ENCODE peak calls at places on chromosomes 1 and 21, in seven cellular contexts. E is AG04450, D is HFF-Myc, S is AG09309, P is fibroblast of mammary gland, B is keratinocyte, G is astrocyte of the cerebellum. A is an unnamed sample.

GRCh38 chr1:9406111-9406510 is 113.4 kb downstream of the SPSB1 start:
- DNase-seq in P (no peak), D (no peak), E (no peak), B (no peak), S (no peak), G (no peak), A (no peak)

GRCh38 chr1:21936366-21937031 is 611 bp downstream of the HSPG2 start:
- DNase-seq in B (no peak), S (no peak), D (no peak), P (no peak), G (no peak), E (no peak), A (no peak)

GRCh38 chr1:225945564-225945963 is 4.5 kb upstream of the LEFTY2 start:
- DNase-seq in P (no peak), E (no peak), S (no peak), D (no peak), B (no peak), G (no peak), A (peak)

GRCh38 chr1:229344937-229345684 is 2.3 kb upstream of the CCSAP start:
- DNase-seq in S (no peak), E (no peak), D (no peak), G (no peak), P (no peak), B (no peak), A (no peak)

GRCh38 chr1:16012590-16013219 is 5.1 kb downstream of the HSPB7 start:
- DNase-seq in B (no peak), E (no peak), P (no peak), S (no peak), G (peak), D (no peak), A (peak)

GRCh38 chr1:59952065-59952464 is 25.5 kb upstream of the CYP2J2 start:
- DNase-seq in D (no peak), B (no peak), E (no peak), P (peak), S (no peak), G (no peak), A (peak)

GRCh38 chr1:183996396-183996795 is 41.1 kb downstream of the COLGALT2 start:
- DNase-seq in D (no peak), G (no peak), B (no peak), E (no peak), P (no peak), S (no peak), A (no peak)

GRCh38 chr1:172977296-172978027 is 73.3 kb downstream of the TNFSF18 start:
- DNase-seq in E (no peak), D (no peak), G (no peak), B (no peak), S (no peak), P (peak), A (peak)

GRCh38 chr1:46246548-46247432 is 773 bp upstream of the RAD54L start:
- DNase-seq in B (no peak), S (no peak), G (peak), E (no peak), P (peak), D (no peak), A (peak)

GRCh38 chr1:160284220-160284781 is 632 bp downstream of the PEX19 start:
- DNase-seq in D (no peak), P (peak), B (no peak), E (peak), G (no peak), S (no peak), A (peak)

GRCh38 chr1:193525411-193525810 is 339.0 kb upstream of the B3GALT2 start:
- DNase-seq in S (no peak), B (no peak), D (no peak), G (no peak), E (no peak), P (no peak), A (no peak)

GRCh38 chr1:183806086-183806485 is 1.2 kb downstream of the RGL1 start:
- DNase-seq in P (peak), E (no peak), S (no peak), G (peak), D (no peak), B (no peak), A (peak)

DNA sequence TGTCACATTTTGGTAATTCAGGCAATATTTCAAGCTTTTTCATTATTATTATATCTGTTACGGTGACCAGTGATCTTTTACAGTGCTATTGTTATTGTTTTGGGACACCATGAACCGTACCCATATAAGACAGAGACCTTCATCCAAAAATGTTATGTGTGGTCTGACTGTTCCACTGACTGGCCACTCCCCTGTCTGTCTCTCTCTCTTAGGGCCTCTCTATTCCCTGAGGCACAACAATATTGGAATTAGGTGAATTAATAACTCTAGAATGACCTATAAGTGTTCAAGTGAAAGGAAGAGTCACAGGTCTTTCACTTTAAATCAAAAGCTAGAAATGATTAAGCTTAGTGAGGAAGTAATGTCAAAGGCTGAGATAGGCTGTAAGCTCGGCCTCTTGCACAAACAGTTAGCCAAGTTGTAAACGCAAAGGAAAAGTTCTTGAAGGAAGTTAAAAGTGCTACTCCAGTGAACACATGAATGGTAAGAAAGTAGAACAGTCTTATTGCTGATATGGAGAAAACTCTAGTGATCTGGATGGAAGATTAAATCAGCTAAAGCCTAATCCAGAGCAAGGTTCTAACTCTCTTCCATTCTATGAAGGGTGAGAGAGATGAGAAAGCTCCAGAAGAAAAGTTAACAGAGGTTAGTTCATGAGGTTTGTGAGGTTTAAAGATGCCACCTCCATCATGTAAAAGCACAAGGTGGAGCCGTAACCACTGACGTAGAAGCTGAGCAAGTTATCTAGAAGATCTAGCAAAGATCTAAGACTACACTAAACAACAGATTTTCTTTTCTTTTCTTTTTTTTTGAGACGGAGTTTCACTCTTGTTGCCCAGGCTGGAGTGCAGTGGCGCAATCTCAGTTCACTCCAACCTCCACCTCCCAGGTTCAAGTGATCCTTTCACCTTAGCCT is 19.7 kb upstream of the DIPK1A start:
- DNase-seq in E (no peak), B (no peak), D (no peak), G (no peak), S (no peak), P (no peak), A (no peak)
- TF ChIP-seq CTCF in E (no peak), B (no peak), D (no peak), G (no peak), S (no peak), P (no peak), A (no peak)

DNA sequence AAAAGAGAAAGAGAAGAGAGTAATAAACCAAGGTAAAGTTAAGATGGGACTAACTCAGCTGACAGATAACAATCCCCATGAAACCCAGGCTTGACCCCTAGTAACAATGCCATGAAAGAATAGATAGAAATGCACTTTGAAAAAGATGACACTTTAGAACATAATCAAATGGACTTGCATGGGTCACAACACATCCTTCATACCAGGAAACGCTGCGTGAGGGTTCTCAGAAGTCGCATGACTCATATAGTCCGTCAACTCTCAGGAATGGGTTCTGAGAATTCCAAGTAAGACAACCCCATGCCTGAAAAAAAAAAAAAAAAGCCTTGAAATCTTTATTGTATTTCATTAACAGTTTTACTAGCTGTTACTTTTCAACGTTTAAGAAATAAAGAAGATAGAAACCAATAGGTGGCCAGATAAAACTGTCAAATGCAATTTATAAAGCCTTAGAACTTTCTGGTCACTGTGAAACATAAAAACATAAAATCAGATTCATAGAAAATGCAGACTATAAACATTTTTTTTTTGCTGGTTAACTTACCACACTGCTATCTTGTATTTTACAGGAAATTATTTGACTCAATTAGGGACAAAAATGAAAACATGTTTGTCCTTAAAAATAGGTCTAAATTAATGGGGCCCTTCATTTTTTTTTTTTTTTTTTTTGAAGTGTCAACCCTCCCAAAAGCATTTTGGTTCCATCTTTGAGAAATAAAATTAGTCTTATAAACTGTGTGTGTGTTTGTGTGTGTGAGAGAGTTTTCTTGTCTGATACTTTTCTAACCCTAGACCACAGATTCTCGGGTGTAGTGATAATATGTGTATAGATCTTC is 202.1 kb downstream of the NCAM2 start:
- DNase-seq in E (peak), S (peak), P (peak), G (peak), B (no peak), D (peak), A (peak)
- H3K4me3 ChIP-seq in E (no peak), S (no peak), P (no peak), G (no peak), B (no peak), D (no peak), A (peak)

DNA sequence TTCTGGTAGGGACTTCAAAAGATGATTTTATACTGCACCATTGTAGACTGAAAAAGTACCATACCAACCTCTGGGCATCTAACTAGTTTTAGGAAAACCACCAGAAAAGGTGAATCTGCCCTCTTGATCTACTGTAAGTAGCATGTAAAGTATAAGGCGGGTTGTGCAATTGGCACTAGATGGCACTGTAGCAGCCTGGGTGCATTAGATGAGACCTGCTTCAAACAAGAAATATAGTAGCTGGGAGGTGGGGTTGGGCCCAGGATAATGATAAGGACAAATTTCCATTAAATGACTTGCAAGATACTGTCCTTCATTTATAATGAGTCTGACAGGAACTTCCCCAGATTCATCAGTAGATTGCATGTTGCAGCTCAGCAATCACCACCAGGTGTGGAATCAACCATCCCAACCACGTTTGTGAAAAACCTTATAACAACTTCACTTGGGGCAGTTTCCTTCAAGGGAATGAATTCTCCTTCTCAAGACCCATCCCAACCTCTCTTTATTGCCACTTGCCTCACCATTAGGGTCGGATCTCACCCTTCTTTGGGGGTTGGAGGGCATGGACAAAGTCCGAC is 37.3 kb upstream of the IL10 start:
- DNase-seq in E (no peak), G (no peak), D (no peak), S (no peak), P (peak), B (no peak), A (peak)
- TF ChIP-seq CTCF in E (peak), G (peak), D (peak), S (peak), P (peak), B (peak), A (peak)

DNA sequence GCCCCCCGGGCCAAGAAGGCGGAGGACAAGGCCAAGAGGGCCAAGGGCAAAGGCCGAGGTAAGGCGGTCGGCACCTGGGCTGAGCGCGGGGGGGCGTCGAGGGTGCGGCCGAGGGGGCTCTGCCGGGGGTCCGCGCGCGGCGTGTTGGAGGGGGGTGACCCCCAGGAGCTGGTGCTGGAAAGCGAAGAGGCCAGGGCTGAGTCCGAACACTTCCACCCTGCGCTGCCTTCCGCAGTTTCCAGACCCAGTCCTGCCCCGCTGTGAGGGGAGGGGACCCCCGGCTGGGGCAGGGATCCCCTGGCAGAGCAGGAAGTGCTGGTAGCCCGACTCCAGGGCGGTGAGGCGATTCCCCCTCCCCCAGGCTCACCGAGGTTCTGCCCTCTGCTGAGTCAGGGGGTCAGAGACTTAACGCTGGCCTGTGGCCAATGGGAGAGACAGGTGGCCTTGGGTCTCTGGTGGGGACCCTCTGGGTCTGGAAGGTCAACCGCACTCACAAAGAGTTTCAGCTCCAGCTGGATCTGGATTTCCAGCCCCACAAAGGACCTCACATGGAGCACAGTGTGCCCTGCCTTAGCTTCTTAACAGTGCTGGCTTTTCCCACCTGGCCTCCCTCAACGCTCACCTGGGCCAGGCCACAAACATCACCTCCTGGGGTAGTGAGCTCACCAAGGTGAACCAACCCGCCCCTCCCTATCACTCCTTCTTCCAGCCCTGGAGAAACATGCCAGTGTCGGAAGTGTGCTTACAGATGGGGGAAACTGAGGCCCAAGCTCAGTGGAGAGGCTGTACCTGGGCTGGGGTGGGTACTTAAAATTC is 39.8 kb upstream of the SYNC start:
- DNase-seq in B (no peak), G (no peak), E (no peak), P (no peak), S (no peak), D (no peak), A (no peak)
- H3K4me3 ChIP-seq in B (peak), G (peak), E (peak), P (peak), S (peak), D (peak), A (peak)

GRCh38 chr1:56696663-56697062 is 51.5 kb downstream of the PRKAA2 start:
- DNase-seq in P (no peak), E (no peak), S (no peak), G (no peak), D (no peak), B (no peak), A (no peak)
- TF ChIP-seq CTCF in P (no peak), E (no peak), S (no peak), G (no peak), D (no peak), B (no peak), A (no peak)

GRCh38 chr1:115771847-115772457 is 3.4 kb upstream of the CASQ2 start:
- DNase-seq in P (peak), S (peak), B (peak), G (peak), D (peak), E (peak), A (peak)
- H3K4me3 ChIP-seq in P (no peak), S (no peak), B (no peak), G (no peak), D (no peak), E (no peak), A (no peak)